ENCODE peak calls at places on chromosomes 3 and 15, in ten cellular contexts. W is GM12878; D is neural crest cell; A is posterior cingulate gyrus; N is GM03348; S is NCI-H446; B is ACHN; M is ELF-1; R is CD8-positive, alpha-beta T cell; L is stimulated activated CD4-positive, alpha-beta T cell treated with anti-CD3 and anti-CD28 coated beads, Interleukin-1b, Interleukin-23, amount 100 ng/mL, for 1 hour. G is an unnamed sample.

GRCh38 chr3:197019535-197019934 is 10.1 kb downstream of the MELTF start:
- DNase-seq in D (no peak), A (no peak), W (no peak), S (no peak), R (no peak), B (no peak), M (no peak), L (no peak), N (no peak), G (no peak)

GRCh38 chr15:67543348-67543718 is 830 bp downstream of the MAP2K5 start:
- DNase-seq in L (no peak), S (no peak), A (peak), W (no peak), D (no peak), N (peak), B (no peak), R (no peak), M (peak), G (no peak)

GRCh38 chr15:61916104-61916503 is 144.1 kb downstream of the VPS13C start:
- DNase-seq in W (no peak), D (no peak), L (no peak), M (no peak), B (no peak), R (no peak), N (peak), A (no peak), S (no peak), G (no peak)

GRCh38 chr3:33385423-33385822 is 54.8 kb downstream of the UBP1 start:
- DNase-seq in W (no peak), S (no peak), B (no peak), D (no peak), R (no peak), A (no peak), L (no peak), N (no peak), M (no peak), G (no peak)

GRCh38 chr3:109316162-109316730 is at the start of gene DPPA2:
- DNase-seq in R (no peak), A (no peak), D (no peak), N (no peak), L (no peak), S (no peak), B (no peak), W (no peak), M (peak), G (no peak)

GRCh38 chr15:67593561-67593960 is 51.1 kb downstream of the MAP2K5 start:
- DNase-seq in A (no peak), L (no peak), W (no peak), R (no peak), M (no peak), B (no peak), D (no peak), S (no peak), N (no peak), G (no peak)

GRCh38 chr3:62875103-62876002 is at the start of gene CADPS:
- DNase-seq in N (peak), W (no peak), R (no peak), B (no peak), S (peak), A (peak), M (peak), L (no peak), D (peak), G (no peak)

GRCh38 chr3:54596087-54596486 is 331.8 kb downstream of the LRTM1 start:
- DNase-seq in B (no peak), M (no peak), S (no peak), L (no peak), A (no peak), R (no peak), D (no peak), N (no peak), W (no peak), G (no peak)

GRCh38 chr3:186760141-186760813 is 23.1 kb upstream of the EIF4A2 start:
- DNase-seq in M (peak), B (peak), R (no peak), D (no peak), W (no peak), A (no peak), L (no peak), S (no peak), N (no peak), G (no peak)

GRCh38 chr3:37640636-37641375 is 220.9 kb upstream of the CTDSPL start:
- DNase-seq in B (no peak), M (peak), W (no peak), S (no peak), L (no peak), A (no peak), D (no peak), R (no peak), N (no peak), G (no peak)

GRCh38 chr3:139588450-139588849 is 48.9 kb upstream of the RBP1 start:
- DNase-seq in S (peak), B (peak), D (no peak), N (no peak), L (no peak), A (no peak), W (no peak), M (peak), R (no peak), G (no peak)

GRCh38 chr15:56608993-56609392 is 124.3 kb downstream of the ZNF280D start:
- DNase-seq in A (no peak), R (no peak), N (no peak), D (no peak), M (no peak), L (no peak), B (no peak), S (no peak), W (peak), G (no peak)

GRCh38 chr3:155426524-155427230 is 133.2 kb upstream of the STRIT1 start:
- DNase-seq in M (no peak), D (no peak), W (no peak), N (no peak), A (no peak), R (no peak), L (no peak), S (no peak), B (no peak), G (no peak)

GRCh38 chr15:89445553-89445952 is 50.8 kb downstream of the RHCG start:
- DNase-seq in R (no peak), A (no peak), B (no peak), L (no peak), N (no peak), S (no peak), M (no peak), W (no peak), D (no peak), G (no peak)

GRCh38 chr3:71629289-71630252 is 46.0 kb upstream of the FOXP1 start:
- DNase-seq in L (no peak), D (no peak), A (no peak), S (no peak), W (no peak), M (no peak), B (no peak), N (peak), R (no peak), G (no peak)

GRCh38 chr15:63538876-63539275 is 34.5 kb downstream of the USP3 start:
- DNase-seq in L (no peak), B (no peak), S (no peak), A (no peak), D (no peak), M (no peak), N (no peak), R (no peak), W (no peak), G (no peak)

GRCh38 chr3:148955544-148956346 is 35.6 kb upstream of the GYG1 start:
- DNase-seq in A (no peak), W (no peak), N (peak), M (peak), D (peak), S (peak), L (no peak), B (peak), R (no peak), G (peak)

GRCh38 chr3:177478170-177478859 is 281.0 kb upstream of the TBL1XR1 start:
- DNase-seq in A (no peak), W (no peak), D (no peak), S (peak), B (peak), L (no peak), N (peak), R (no peak), M (no peak), G (no peak)

GRCh38 chr3:55775366-55775765 is 288.3 kb upstream of the WNT5A start:
- DNase-seq in N (no peak), R (no peak), S (no peak), A (no peak), L (no peak), B (no peak), W (no peak), M (no peak), D (no peak), G (no peak)

G was measured in immature natural killer cell.